ENCODE peak calls at places on chromosomes 6 and 20, in four cellular contexts. O, T, B and U are unnamed samples.

GRCh38 chr6:19898141-19898740 is 61.1 kb downstream of the ID4 start:
- DNase-seq in O (no peak), B (no peak), T (no peak), U (no peak)

GRCh38 chr6:4370066-4370465 is 234.7 kb upstream of the ECI2 start:
- DNase-seq in T (no peak), B (peak), O (peak), U (no peak)

GRCh38 chr6:48032156-48032555 is 78.8 kb downstream of the PTCHD4 start:
- DNase-seq in O (peak), B (peak), T (no peak), U (no peak)

GRCh38 chr20:37704955-37705354 is 11.1 kb downstream of the CTNNBL1 start:
- DNase-seq in B (no peak), T (no peak), O (no peak), U (no peak)

GRCh38 chr6:29723666-29724588 is 693 bp downstream of the HLA-F start:
- DNase-seq in O (no peak), B (peak), T (no peak), U (peak)

GRCh38 chr20:31661625-31662371 is 24.1 kb downstream of the COX4I2 start:
- DNase-seq in B (peak), T (peak), O (peak), U (peak)

GRCh38 chr6:36612101-36612625 is 18.0 kb downstream of the SRSF3 start:
- DNase-seq in O (no peak), T (no peak), B (no peak), U (no peak)

GRCh38 chr6:1720620-1721322 is 111.1 kb downstream of the FOXC1 start:
- DNase-seq in B (peak), T (no peak), O (no peak), U (peak)

GRCh38 chr6:29301401-29301800 is at the start of gene OR14J1:
- DNase-seq in T (no peak), B (no peak), O (no peak), U (no peak)

GRCh38 chr20:48631114-48632016 is 196.4 kb downstream of the PREX1 start:
- DNase-seq in T (no peak), O (peak), B (no peak), U (no peak)

DNA sequence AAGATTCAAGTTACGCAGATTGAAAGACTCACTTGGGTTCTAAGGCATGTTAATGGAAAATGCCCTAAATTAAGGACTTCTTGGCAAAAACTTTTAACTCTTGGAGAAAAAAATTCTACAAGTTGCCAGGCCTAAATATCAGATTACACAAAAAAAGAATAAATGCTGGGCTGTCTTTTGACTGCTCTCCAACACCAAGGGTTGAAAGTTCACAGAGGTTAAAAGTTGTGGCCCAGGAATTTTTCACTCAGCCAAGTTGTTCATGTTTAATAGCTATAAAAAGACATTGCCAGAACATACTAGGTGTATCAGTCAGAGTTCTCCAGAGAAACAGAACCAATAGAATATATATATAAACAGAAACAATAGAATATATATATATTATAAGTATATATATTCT is 268.3 kb upstream of the PRND start:
- DNase-seq in O (no peak), T (no peak), B (no peak), U (no peak)
- H4K5ac ChIP-seq in O (no peak), T (no peak), B (no peak), U (no peak)

GRCh38 chr20:59398552-59399265 is 98.3 kb downstream of the EDN3 start:
- DNase-seq in B (no peak), T (no peak), O (no peak), U (no peak)
- H4K5ac ChIP-seq in B (no peak), T (no peak), O (no peak), U (no peak)

GRCh38 chr20:8562356-8562755 is 430.3 kb downstream of the PLCB1 start:
- DNase-seq in B (no peak), O (no peak), T (no peak), U (no peak)

GRCh38 chr20:8557711-8558110 is 425.6 kb downstream of the PLCB1 start:
- DNase-seq in B (no peak), O (peak), T (no peak), U (no peak)
- H4K5ac ChIP-seq in B (no peak), O (no peak), T (no peak), U (no peak)

GRCh38 chr20:34312024-34312460 is 8.9 kb upstream of the AHCY start:
- DNase-seq in B (no peak), O (no peak), T (no peak), U (peak)
- H4K5ac ChIP-seq in B (no peak), O (no peak), T (no peak), U (no peak)

DNA sequence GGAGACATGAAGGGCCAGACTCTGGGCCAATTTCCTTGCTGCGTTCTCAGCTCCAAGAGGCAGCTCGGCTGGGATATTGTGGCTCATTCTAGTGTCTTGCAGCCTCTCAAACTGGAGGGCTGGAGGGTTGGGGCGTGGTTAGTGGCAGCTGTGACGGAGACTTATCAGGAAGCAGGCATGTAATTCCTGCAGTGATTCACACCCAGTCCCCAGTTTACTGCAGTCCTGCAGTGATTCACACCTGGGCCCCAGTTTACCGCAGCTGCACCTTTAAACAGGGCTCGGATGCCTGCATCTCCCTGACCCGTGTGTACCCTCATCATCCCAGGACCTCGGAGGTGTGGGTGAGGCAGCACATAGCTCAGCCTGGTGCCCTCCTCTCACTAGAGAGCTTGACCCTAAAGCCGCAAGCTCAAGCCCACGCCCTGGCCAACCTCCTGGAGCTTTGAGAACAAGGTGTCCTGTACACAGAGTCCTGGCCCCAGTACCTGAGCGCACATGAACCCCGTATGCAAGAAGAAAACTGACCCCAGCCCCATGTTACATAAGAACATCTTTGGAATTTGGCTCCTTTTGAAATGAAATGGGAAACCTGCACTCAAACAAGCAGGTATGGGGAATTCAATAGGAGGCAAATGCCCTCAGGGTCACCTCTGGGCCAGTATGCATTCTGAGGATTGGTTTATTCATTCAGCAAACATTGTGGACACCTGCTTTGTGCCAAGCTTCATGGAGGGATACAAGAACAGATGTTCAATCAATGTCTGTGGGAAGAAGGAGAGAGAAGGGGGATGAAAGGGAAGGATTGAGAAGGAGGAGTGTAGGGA is 55.3 kb upstream of the FAM83D start:
- DNase-seq in O (peak), T (no peak), B (peak), U (no peak)
- H4K5ac ChIP-seq in O (no peak), T (no peak), B (no peak), U (no peak)

DNA sequence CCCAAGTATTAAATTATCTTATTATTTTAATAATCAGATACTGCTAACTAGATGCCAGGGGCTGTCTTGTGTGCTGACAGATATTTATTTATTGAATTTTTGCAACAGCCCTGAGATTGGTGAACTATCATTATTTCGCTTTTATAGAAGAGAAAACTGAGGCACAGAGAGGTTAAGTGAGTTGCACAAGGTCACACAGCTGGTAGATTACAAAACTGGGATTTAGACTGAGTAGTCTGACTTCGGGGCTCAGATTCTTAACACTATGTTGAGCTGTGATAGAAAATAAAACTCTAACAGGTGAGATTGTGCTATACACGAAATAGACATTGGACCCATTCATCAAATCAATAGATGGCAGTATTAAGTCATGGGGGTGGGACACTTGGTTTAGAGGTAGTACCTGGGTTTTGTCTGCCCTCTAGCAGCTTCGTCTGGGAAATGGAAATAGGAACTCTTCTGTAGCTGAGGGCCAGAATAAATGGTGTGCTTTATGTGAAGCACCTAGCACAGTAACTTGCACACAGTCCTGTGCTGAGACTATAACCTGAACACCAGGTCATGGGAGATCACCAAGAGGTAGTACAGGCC is 113.4 kb downstream of the B3GAT2 start:
- DNase-seq in O (no peak), T (no peak), B (peak), U (no peak)
- H4K5ac ChIP-seq in O (no peak), T (no peak), B (no peak), U (no peak)

GRCh38 chr6:166448432-166448831 is 65.7 kb upstream of the MPC1 start:
- DNase-seq in B (no peak), O (no peak), T (no peak), U (no peak)
- H4K5ac ChIP-seq in B (no peak), O (no peak), T (no peak), U (no peak)